ENCODE peak calls at places on chromosomes 6 and 20, in five cellular contexts. One of them, this sample, is unnamed.

GRCh38 chr6:143115698-143116097 is 55.0 kb downstream of the AIG1 start:
- DNase-seq in PC-3: no peak
- DNase-seq in uterus: no peak
- DNase-seq in dorsolateral prefrontal cortex: no peak
- DNase-seq in breast epithelium: no peak
- DNase-seq in this sample: no peak

GRCh38 chr6:134851548-134851947 is 98.4 kb downstream of the ALDH8A1 start:
- DNase-seq in PC-3: no peak
- DNase-seq in uterus: no peak
- DNase-seq in dorsolateral prefrontal cortex: no peak
- DNase-seq in breast epithelium: no peak
- DNase-seq in this sample: no peak

GRCh38 chr6:168934856-168935627 is 318.6 kb downstream of the THBS2 start:
- DNase-seq in PC-3: no peak
- DNase-seq in uterus: no peak
- DNase-seq in dorsolateral prefrontal cortex: no peak
- DNase-seq in breast epithelium: no peak
- DNase-seq in this sample: no peak

GRCh38 chr20:59055302-59055701 is 12.7 kb upstream of the PRELID3B start:
- DNase-seq in PC-3: peak
- DNase-seq in uterus: no peak
- DNase-seq in dorsolateral prefrontal cortex: no peak
- DNase-seq in breast epithelium: no peak
- DNase-seq in this sample: peak

GRCh38 chr20:1465470-1466210 is 1.0 kb downstream of the NSFL1C start:
- DNase-seq in PC-3: peak
- DNase-seq in uterus: no peak
- DNase-seq in dorsolateral prefrontal cortex: no peak
- DNase-seq in breast epithelium: no peak
- DNase-seq in this sample: peak

GRCh38 chr6:168574699-168575195 is 133.8 kb downstream of the SMOC2 start:
- DNase-seq in PC-3: no peak
- DNase-seq in uterus: peak
- DNase-seq in dorsolateral prefrontal cortex: no peak
- DNase-seq in breast epithelium: no peak
- DNase-seq in this sample: no peak

GRCh38 chr6:30238178-30238795 is 25.1 kb upstream of the TRIM26 start:
- DNase-seq in PC-3: peak
- DNase-seq in uterus: no peak
- DNase-seq in dorsolateral prefrontal cortex: no peak
- DNase-seq in breast epithelium: no peak
- DNase-seq in this sample: peak

GRCh38 chr20:58710481-58711265 is 18.1 kb downstream of the NPEPL1 start:
- DNase-seq in PC-3: no peak
- DNase-seq in uterus: no peak
- DNase-seq in dorsolateral prefrontal cortex: peak
- DNase-seq in breast epithelium: no peak
- DNase-seq in this sample: no peak

GRCh38 chr6:37354526-37355384 is 972 bp downstream of the RNF8 start:
- DNase-seq in PC-3: peak
- DNase-seq in uterus: peak
- DNase-seq in dorsolateral prefrontal cortex: no peak
- DNase-seq in breast epithelium: no peak
- DNase-seq in this sample: peak

GRCh38 chr20:1291191-1291741 is 25.2 kb downstream of the SNPH start:
- DNase-seq in PC-3: no peak
- DNase-seq in uterus: no peak
- DNase-seq in dorsolateral prefrontal cortex: no peak
- DNase-seq in breast epithelium: no peak
- DNase-seq in this sample: no peak

GRCh38 chr6:8944548-8944947 is 509.2 kb upstream of the SLC35B3 start:
- DNase-seq in PC-3: no peak
- DNase-seq in uterus: no peak
- DNase-seq in dorsolateral prefrontal cortex: no peak
- DNase-seq in breast epithelium: no peak
- DNase-seq in this sample: peak

GRCh38 chr20:45407067-45407745 is 883 bp upstream of the DBNDD2 start:
- DNase-seq in PC-3: no peak
- DNase-seq in uterus: peak
- DNase-seq in dorsolateral prefrontal cortex: no peak
- DNase-seq in breast epithelium: no peak
- DNase-seq in this sample: peak

GRCh38 chr6:22809380-22809779 is 240.0 kb downstream of the HDGFL1 start:
- DNase-seq in PC-3: no peak
- DNase-seq in uterus: no peak
- DNase-seq in dorsolateral prefrontal cortex: no peak
- DNase-seq in breast epithelium: no peak
- DNase-seq in this sample: no peak

GRCh38 chr6:47308674-47309325 is 905 bp downstream of the TNFRSF21 start:
- DNase-seq in PC-3: peak
- DNase-seq in uterus: peak
- DNase-seq in dorsolateral prefrontal cortex: peak
- DNase-seq in breast epithelium: no peak
- DNase-seq in this sample: peak

GRCh38 chr20:49989234-49990065 is 6.7 kb downstream of the SNAI1 start:
- DNase-seq in PC-3: no peak
- DNase-seq in uterus: peak
- DNase-seq in dorsolateral prefrontal cortex: no peak
- DNase-seq in breast epithelium: no peak
- DNase-seq in this sample: no peak

GRCh38 chr20:11271319-11271718 is 597.5 kb upstream of the JAG1 start:
- DNase-seq in PC-3: no peak
- DNase-seq in uterus: no peak
- DNase-seq in dorsolateral prefrontal cortex: no peak
- DNase-seq in breast epithelium: no peak
- DNase-seq in this sample: no peak

GRCh38 chr6:105648276-105648675 is 245.4 kb upstream of the PREP start:
- DNase-seq in PC-3: no peak
- DNase-seq in uterus: no peak
- DNase-seq in dorsolateral prefrontal cortex: no peak
- DNase-seq in breast epithelium: no peak
- DNase-seq in this sample: no peak

GRCh38 chr20:48708116-48708515 is 119.7 kb downstream of the PREX1 start:
- DNase-seq in PC-3: no peak
- DNase-seq in uterus: no peak
- DNase-seq in dorsolateral prefrontal cortex: no peak
- DNase-seq in breast epithelium: no peak
- DNase-seq in this sample: no peak

GRCh38 chr6:19569563-19569962 is 267.6 kb upstream of the ID4 start:
- DNase-seq in PC-3: no peak
- DNase-seq in uterus: no peak
- DNase-seq in dorsolateral prefrontal cortex: no peak
- DNase-seq in breast epithelium: no peak
- DNase-seq in this sample: no peak

GRCh38 chr6:71099649-71100048 is 142.8 kb upstream of the B3GAT2 start:
- DNase-seq in PC-3: no peak
- DNase-seq in uterus: no peak
- DNase-seq in dorsolateral prefrontal cortex: no peak
- DNase-seq in breast epithelium: no peak
- DNase-seq in this sample: no peak

GRCh38 chr6:105646391-105646867 is 243.5 kb upstream of the PREP start:
- DNase-seq in PC-3: peak
- DNase-seq in uterus: no peak
- DNase-seq in dorsolateral prefrontal cortex: no peak
- DNase-seq in breast epithelium: no peak
- DNase-seq in this sample: peak

GRCh38 chr20:59589051-59589450 is 15.3 kb upstream of the PHACTR3 start:
- DNase-seq in PC-3: no peak
- DNase-seq in uterus: no peak
- DNase-seq in dorsolateral prefrontal cortex: no peak
- DNase-seq in breast epithelium: peak
- DNase-seq in this sample: no peak

GRCh38 chr20:20454850-20455627 is 87.1 kb downstream of the INSM1 start:
- DNase-seq in PC-3: no peak
- DNase-seq in uterus: no peak
- DNase-seq in dorsolateral prefrontal cortex: no peak
- DNase-seq in breast epithelium: no peak
- DNase-seq in this sample: no peak

GRCh38 chr6:169454204-169454871 is 200.7 kb upstream of the THBS2 start:
- DNase-seq in PC-3: no peak
- DNase-seq in uterus: peak
- DNase-seq in dorsolateral prefrontal cortex: no peak
- DNase-seq in breast epithelium: no peak
- DNase-seq in this sample: peak

GRCh38 chr6:43269273-43270007 is 26.2 kb downstream of the TTBK1 start:
- DNase-seq in PC-3: no peak
- DNase-seq in uterus: no peak
- DNase-seq in dorsolateral prefrontal cortex: no peak
- DNase-seq in breast epithelium: no peak
- DNase-seq in this sample: no peak

GRCh38 chr6:34484899-34485298 is 19.0 kb downstream of the PACSIN1 start:
- DNase-seq in PC-3: peak
- DNase-seq in uterus: no peak
- DNase-seq in dorsolateral prefrontal cortex: no peak
- DNase-seq in breast epithelium: no peak
- DNase-seq in this sample: peak

GRCh38 chr6:52571099-52571755 is 5.6 kb downstream of the TRAM2 start:
- DNase-seq in PC-3: no peak
- DNase-seq in uterus: no peak
- DNase-seq in dorsolateral prefrontal cortex: no peak
- DNase-seq in breast epithelium: no peak
- DNase-seq in this sample: no peak

DNA sequence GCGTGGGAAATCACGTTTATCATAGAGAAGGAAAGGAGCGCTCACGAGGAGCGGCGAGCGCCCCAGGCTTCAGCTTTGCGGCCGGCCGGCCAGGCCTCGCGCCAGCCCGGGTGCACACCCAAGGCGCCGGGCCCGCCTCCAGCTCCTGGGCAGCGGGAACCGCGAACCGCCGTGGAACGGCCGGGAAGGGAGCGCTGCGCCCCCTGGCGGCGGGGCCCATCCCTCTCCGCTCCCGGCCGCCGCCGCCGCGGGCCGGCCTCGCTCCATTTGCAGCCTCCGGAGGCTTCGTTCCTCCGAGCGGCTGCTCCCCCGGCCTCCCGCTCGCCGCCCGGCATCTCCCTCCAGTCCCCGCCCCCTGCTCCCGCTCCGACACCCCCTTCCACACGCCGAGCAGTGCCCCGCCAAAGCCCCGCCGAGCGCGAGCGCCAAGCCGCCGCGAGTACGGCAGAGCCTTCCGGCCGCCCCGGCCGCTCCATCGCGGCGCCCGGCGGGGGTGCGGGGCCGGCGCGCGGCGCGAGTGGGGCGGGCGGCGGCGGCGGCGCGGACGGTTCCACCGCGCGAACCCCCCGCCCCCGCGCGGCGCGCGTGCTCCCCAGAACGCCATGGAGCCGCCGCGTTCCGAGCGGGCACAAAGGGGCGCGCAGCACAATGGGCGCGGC is 973 bp downstream of the BEND3 start:
- DNase-seq in PC-3: peak
- DNase-seq in uterus: peak
- DNase-seq in dorsolateral prefrontal cortex: peak
- DNase-seq in breast epithelium: peak
- DNase-seq in this sample: peak
- TF ChIP-seq CTCF in PC-3: peak
- TF ChIP-seq CTCF in uterus: peak
- TF ChIP-seq CTCF in dorsolateral prefrontal cortex: peak
- TF ChIP-seq CTCF in breast epithelium: peak
- TF ChIP-seq CTCF in this sample: peak

GRCh38 chr20:4038047-4038459 is 22.7 kb upstream of the RNF24 start:
- DNase-seq in PC-3: peak
- DNase-seq in uterus: no peak
- DNase-seq in dorsolateral prefrontal cortex: no peak
- DNase-seq in breast epithelium: peak
- DNase-seq in this sample: peak
- H3K4me3 ChIP-seq in PC-3: no peak
- H3K4me3 ChIP-seq in uterus: no peak
- H3K4me3 ChIP-seq in dorsolateral prefrontal cortex: no peak
- H3K4me3 ChIP-seq in breast epithelium: peak
- H3K4me3 ChIP-seq in this sample: no peak

GRCh38 chr6:85594197-85594930 is 706 bp upstream of the SNX14 start:
- DNase-seq in PC-3: no peak
- DNase-seq in uterus: no peak
- DNase-seq in dorsolateral prefrontal cortex: no peak
- DNase-seq in breast epithelium: no peak
- DNase-seq in this sample: peak

GRCh38 chr6:85592044-85592443 is 1.6 kb downstream of the SNX14 start:
- DNase-seq in PC-3: no peak
- DNase-seq in uterus: no peak
- DNase-seq in dorsolateral prefrontal cortex: no peak
- DNase-seq in breast epithelium: no peak
- DNase-seq in this sample: no peak

GRCh38 chr6:85591207-85591606 is 2.5 kb downstream of the SNX14 start:
- DNase-seq in PC-3: no peak
- DNase-seq in uterus: no peak
- DNase-seq in dorsolateral prefrontal cortex: no peak
- DNase-seq in breast epithelium: no peak
- DNase-seq in this sample: no peak

GRCh38 chr6:85593438-85594196 is at the start of gene SNX14:
- DNase-seq in PC-3: peak
- DNase-seq in uterus: peak
- DNase-seq in dorsolateral prefrontal cortex: peak
- DNase-seq in breast epithelium: peak
- DNase-seq in this sample: peak
- TF ChIP-seq CTCF in PC-3: no peak
- TF ChIP-seq CTCF in uterus: peak
- TF ChIP-seq CTCF in dorsolateral prefrontal cortex: no peak
- TF ChIP-seq CTCF in breast epithelium: no peak
- TF ChIP-seq CTCF in this sample: no peak

GRCh38 chr6:26175033-26175427 is 87.8 kb downstream of the HFE start:
- DNase-seq in PC-3: no peak
- DNase-seq in uterus: no peak
- DNase-seq in dorsolateral prefrontal cortex: no peak
- DNase-seq in breast epithelium: no peak
- DNase-seq in this sample: no peak
- H3K4me3 ChIP-seq in PC-3: no peak
- H3K4me3 ChIP-seq in uterus: no peak
- H3K4me3 ChIP-seq in dorsolateral prefrontal cortex: no peak
- H3K4me3 ChIP-seq in breast epithelium: no peak
- H3K4me3 ChIP-seq in this sample: no peak

GRCh38 chr6:88728756-88729155 is 234.7 kb downstream of the RNGTT start:
- DNase-seq in PC-3: no peak
- DNase-seq in uterus: no peak
- DNase-seq in dorsolateral prefrontal cortex: no peak
- DNase-seq in breast epithelium: no peak
- DNase-seq in this sample: no peak

GRCh38 chr6:88730602-88731001 is 232.8 kb downstream of the RNGTT start:
- DNase-seq in PC-3: peak
- DNase-seq in uterus: no peak
- DNase-seq in dorsolateral prefrontal cortex: no peak
- DNase-seq in breast epithelium: no peak
- DNase-seq in this sample: peak

GRCh38 chr6:88722691-88723090 is 240.7 kb downstream of the RNGTT start:
- DNase-seq in PC-3: no peak
- DNase-seq in uterus: no peak
- DNase-seq in dorsolateral prefrontal cortex: no peak
- DNase-seq in breast epithelium: no peak
- DNase-seq in this sample: no peak

GRCh38 chr6:88725111-88725711 is 238.2 kb downstream of the RNGTT start:
- DNase-seq in PC-3: no peak
- DNase-seq in uterus: no peak
- DNase-seq in dorsolateral prefrontal cortex: no peak
- DNase-seq in breast epithelium: no peak
- DNase-seq in this sample: no peak
- TF ChIP-seq CTCF in PC-3: peak
- TF ChIP-seq CTCF in uterus: no peak
- TF ChIP-seq CTCF in dorsolateral prefrontal cortex: no peak
- TF ChIP-seq CTCF in breast epithelium: no peak
- TF ChIP-seq CTCF in this sample: peak